ENCODE peak calls at places on chromosomes 13 and 19, in nine cellular contexts. B is memory B cell; X is WTC11; D is stomach; N is PC-3; U is occipital lobe; K is activated CD4-positive, alpha-beta memory T cell treated with anti-CD3 and anti-CD28 coated beads for 36 hours; E is foreskin keratinocyte; H is AG09309. O is an unnamed sample.
A peak's percentile ranks its signal among the peaks of the same experiment; 100 is the strongest.

GRCh38 chr19:50331187-50332013 is 2.2 kb upstream of the KCNC3 start:
- DNase-seq in B (peak; percentile 44), X (peak; percentile 64), D (no peak), N (no peak), U (no peak), K (peak; percentile 45), E (no peak), H (no peak), O (no peak)

GRCh38 chr13:102328909-102329308 is 72.9 kb downstream of the FGF14 start:
- DNase-seq in B (no peak), X (no peak), D (no peak), N (no peak), U (no peak), K (no peak), E (no peak), H (no peak), O (no peak)

GRCh38 chr19:53131085-53131484 is 1.6 kb downstream of the ZNF415 start:
- DNase-seq in B (no peak), X (no peak), D (no peak), N (no peak), U (no peak), K (no peak), E (no peak), H (no peak), O (no peak)

GRCh38 chr19:33441277-33441699 is 67.8 kb downstream of the CEBPG start:
- DNase-seq in B (no peak), X (no peak), D (no peak), N (no peak), U (no peak), K (no peak), E (no peak), H (no peak), O (no peak)

GRCh38 chr13:31191748-31192147 is 8.0 kb upstream of the B3GLCT start:
- DNase-seq in B (no peak), X (no peak), D (no peak), N (no peak), U (no peak), K (no peak), E (no peak), H (no peak), O (no peak)

GRCh38 chr19:29596885-29597525 is 9.1 kb upstream of the POP4 start:
- DNase-seq in B (no peak), X (no peak), D (no peak), N (peak; percentile 43), U (no peak), K (no peak), E (no peak), H (no peak), O (peak; percentile 51)

GRCh38 chr19:34960103-34960805 is 3.8 kb downstream of the ZNF792 start:
- DNase-seq in B (no peak), X (no peak), D (no peak), N (peak; percentile 78), U (no peak), K (no peak), E (no peak), H (peak; percentile 20), O (peak; percentile 40)

GRCh38 chr13:29893438-29893837 is 43.0 kb upstream of the UBL3 start:
- DNase-seq in B (no peak), X (no peak), D (no peak), N (no peak), U (no peak), K (no peak), E (no peak), H (no peak), O (no peak)

GRCh38 chr13:95552539-95553270 is at the start of gene CLDN10:
- DNase-seq in B (no peak), X (peak; percentile 86), D (no peak), N (no peak), U (no peak), K (no peak), E (no peak), H (no peak), O (no peak)

GRCh38 chr13:48138270-48138669 is 43.4 kb upstream of the MED4 start:
- DNase-seq in B (no peak), X (no peak), D (no peak), N (no peak), U (no peak), K (peak; percentile 68), E (no peak), H (no peak), O (no peak)

GRCh38 chr13:108961542-108962125 is 332.2 kb downstream of the MYO16 start:
- DNase-seq in B (no peak), X (no peak), D (no peak), N (peak; percentile 67), U (no peak), K (no peak), E (peak; percentile 51), H (peak; percentile 25), O (peak; percentile 78)

GRCh38 chr19:48878219-48879024 is 6.2 kb downstream of the PPP1R15A start:
- DNase-seq in B (no peak), X (no peak), D (peak; percentile 59), N (no peak), U (no peak), K (peak; percentile 32), E (no peak), H (no peak), O (peak; percentile 57)

GRCh38 chr13:80161219-80161618 is 179.7 kb downstream of the SPRY2 start:
- DNase-seq in B (no peak), X (no peak), D (no peak), N (no peak), U (no peak), K (no peak), E (no peak), H (no peak), O (no peak)

GRCh38 chr13:77521595-77522367 is 13.7 kb upstream of the SCEL start:
- DNase-seq in B (no peak), X (peak; percentile 33), D (peak; percentile 26), N (peak; percentile 92), U (no peak), K (no peak), E (peak; percentile 91), H (no peak), O (no peak)

GRCh38 chr13:44116562-44117315 is 237.0 kb downstream of the LACC1 start:
- DNase-seq in B (no peak), X (no peak), D (no peak), N (no peak), U (no peak), K (no peak), E (no peak), H (no peak), O (no peak)

GRCh38 chr13:85541476-85541875 is 257.7 kb downstream of the SLITRK6 start:
- DNase-seq in B (no peak), X (no peak), D (no peak), N (no peak), U (no peak), K (no peak), E (no peak), H (no peak), O (no peak)

GRCh38 chr19:47419789-47420188 is 462 bp upstream of the MEIS3 start:
- DNase-seq in B (no peak), X (no peak), D (no peak), N (no peak), U (no peak), K (no peak), E (no peak), H (no peak), O (no peak)

GRCh38 chr19:15759962-15760565 is 22.3 kb downstream of the OR10H3 start:
- DNase-seq in B (no peak), X (peak; percentile 19), D (no peak), N (peak; percentile 11), U (no peak), K (no peak), E (no peak), H (no peak), O (no peak)

GRCh38 chr13:48939728-48940127 is 36.0 kb upstream of the FNDC3A start:
- DNase-seq in B (no peak), X (no peak), D (no peak), N (no peak), U (no peak), K (peak; percentile 12), E (no peak), H (no peak), O (no peak)

GRCh38 chr19:42121036-42121621 is 11.1 kb downstream of the POU2F2 start:
- DNase-seq in B (no peak), X (no peak), D (no peak), N (no peak), U (no peak), K (peak; percentile 45), E (no peak), H (no peak), O (no peak)

GRCh38 chr19:32519023-32519422 is 62.0 kb upstream of the PDCD5 start:
- DNase-seq in B (no peak), X (no peak), D (no peak), N (no peak), U (no peak), K (no peak), E (no peak), H (no peak), O (no peak)

GRCh38 chr13:51585696-51586095 is 1.4 kb downstream of the WDFY2 start:
- DNase-seq in B (no peak), X (no peak), D (no peak), N (peak; percentile 65), U (no peak), K (peak; percentile 37), E (peak; percentile 87), H (no peak), O (peak; percentile 96)

GRCh38 chr13:21980049-21980448 is 309.2 kb downstream of the FGF9 start:
- DNase-seq in B (no peak), X (no peak), D (no peak), N (no peak), U (no peak), K (no peak), E (no peak), H (no peak), O (no peak)

GRCh38 chr19:35764432-35765315 is 6.7 kb downstream of the PROSER3 start:
- DNase-seq in B (no peak), X (no peak), D (no peak), N (no peak), U (no peak), K (no peak), E (no peak), H (no peak), O (no peak)

GRCh38 chr19:10422846-10423245 is 2.5 kb downstream of the PDE4A start:
- DNase-seq in B (no peak), X (no peak), D (no peak), N (no peak), U (no peak), K (no peak), E (no peak), H (no peak), O (no peak)

GRCh38 chr13:77184455-77184854 is 142.4 kb downstream of the MYCBP2 start:
- DNase-seq in B (peak; percentile 16), X (no peak), D (no peak), N (no peak), U (no peak), K (peak; percentile 77), E (peak; percentile 79), H (no peak), O (no peak)

GRCh38 chr19:13057744-13058143 is 44.9 kb downstream of the LYL1 start:
- DNase-seq in B (no peak), X (no peak), D (no peak), N (no peak), U (no peak), K (no peak), E (no peak), H (no peak), O (no peak)

GRCh38 chr13:58434943-58435342 is 803.4 kb downstream of the PCDH17 start:
- DNase-seq in B (no peak), X (no peak), D (no peak), N (no peak), U (no peak), K (no peak), E (no peak), H (no peak), O (no peak)

GRCh38 chr19:8811315-8812172 is 20.6 kb downstream of the ZNF558 start:
- DNase-seq in B (no peak), X (no peak), D (no peak), N (peak; percentile 10), U (no peak), K (no peak), E (peak; percentile 13), H (no peak), O (no peak)

GRCh38 chr13:50682002-50682401 is 161.5 kb downstream of the DLEU7 start:
- DNase-seq in B (no peak), X (no peak), D (no peak), N (no peak), U (no peak), K (no peak), E (no peak), H (no peak), O (no peak)

GRCh38 chr19:10748924-10749434 is 31.1 kb downstream of the DNM2 start:
- DNase-seq in B (no peak), X (no peak), D (peak; percentile 97), N (peak; percentile 90), U (no peak), K (no peak), E (peak; percentile 53), H (no peak), O (no peak)